ENCODE peak calls at places on chromosomes 4 and X, in five cellular contexts. Z, V, O, E and J are unnamed samples.

GRCh38 chr4:73224886-73225285 is 33.7 kb downstream of the ANKRD17 start:
- DNase-seq in O (no peak), Z (no peak), E (no peak), V (no peak), J (no peak)

GRCh38 chrX:97524997-97525396 is 641.3 kb downstream of the RPA4 start:
- DNase-seq in E (no peak), V (no peak), O (no peak), Z (peak; percentile 59), J (peak; percentile 42)

GRCh38 chr4:139247241-139247640 is 32.8 kb downstream of the MGARP start:
- DNase-seq in Z (peak; percentile 64), V (no peak), O (no peak), E (no peak), J (peak; percentile 71)

GRCh38 chrX:132041016-132041415 is 17.9 kb downstream of the STK26 start:
- DNase-seq in O (no peak), E (no peak), Z (peak; percentile 58), V (no peak), J (no peak)

GRCh38 chr4:82898322-82899243 is 2.0 kb upstream of the THAP9 start:
- DNase-seq in E (no peak), O (peak; percentile 23), Z (peak; percentile 83), V (no peak), J (peak; percentile 85)

GRCh38 chrX:34377645-34378044 is 245.5 kb upstream of the FAM47A start:
- DNase-seq in V (no peak), Z (no peak), E (no peak), O (no peak), J (no peak)

GRCh38 chr4:68865760-68866159 is 50.0 kb downstream of the UGT2B10 start:
- DNase-seq in E (no peak), Z (no peak), V (no peak), O (no peak), J (no peak)

GRCh38 chrX:72009731-72010130 is 99.1 kb downstream of the NHSL2 start:
- DNase-seq in Z (no peak), E (no peak), V (no peak), O (no peak), J (no peak)

GRCh38 chr4:1752284-1753041 is 31.1 kb downstream of the TACC3 start:
- DNase-seq in E (no peak), O (peak; percentile 70), V (peak; percentile 13), Z (no peak), J (no peak)

GRCh38 chr4:152935661-152936445 is at the start of gene FHDC1:
- DNase-seq in Z (peak; percentile 36), O (peak; percentile 72), E (no peak), V (no peak), J (peak; percentile 38)

GRCh38 chr4:36004231-36004851 is 240.0 kb downstream of the ARAP2 start:
- DNase-seq in Z (no peak), E (no peak), O (no peak), V (no peak), J (no peak)

GRCh38 chr4:140256941-140257340 is 103.0 kb upstream of the MAML3 start:
- DNase-seq in O (no peak), V (no peak), E (no peak), Z (peak; percentile 52), J (peak; percentile 85)

GRCh38 chr4:90951037-90951436 is 823.8 kb downstream of the CCSER1 start:
- DNase-seq in V (no peak), E (no peak), O (peak; percentile 73), Z (peak; percentile 76), J (no peak)

GRCh38 chrX:100995469-100995868 is 26.0 kb downstream of the ARL13A start:
- DNase-seq in O (no peak), Z (peak; percentile 93), V (peak; percentile 1), E (no peak), J (peak; percentile 88)

GRCh38 chrX:121987163-121987562 is 939.8 kb downstream of the GLUD2 start:
- DNase-seq in O (no peak), E (no peak), V (no peak), Z (no peak), J (peak; percentile 28)

GRCh38 chr4:122838034-122838433 is 11.4 kb downstream of the FGF2 start:
- DNase-seq in V (no peak), O (no peak), Z (no peak), E (no peak), J (no peak)

GRCh38 chrX:150913511-150913910 is 15.0 kb upstream of the CD99L2 start:
- DNase-seq in V (no peak), E (no peak), O (no peak), Z (peak; percentile 23), J (peak; percentile 35)

GRCh38 chr4:108527729-108528128 is 92.6 kb upstream of the RPL34 start:
- DNase-seq in Z (no peak), E (no peak), O (no peak), V (no peak), J (no peak)

GRCh38 chrX:23331701-23332100 is 2.9 kb upstream of the PTCHD1 start:
- DNase-seq in Z (no peak), E (no peak), O (no peak), V (no peak), J (no peak)

GRCh38 chr4:110091426-110091825 is 107.0 kb downstream of the ELOVL6 start:
- DNase-seq in V (no peak), E (no peak), O (no peak), Z (peak; percentile 52), J (peak; percentile 86)

GRCh38 chrX:45445745-45446412 is 245.2 kb upstream of the DIPK2B start:
- DNase-seq in Z (peak; percentile 94), E (no peak), O (no peak), V (no peak), J (peak; percentile 79)

GRCh38 chrX:46582964-46583363 is 9.4 kb downstream of the CHST7 start:
- DNase-seq in Z (peak; percentile 86), V (no peak), O (no peak), E (no peak), J (peak; percentile 83)

GRCh38 chrX:989959-990510 is 222.4 kb downstream of the CRLF2 start:
- DNase-seq in E (no peak), V (peak; percentile 2), Z (peak; percentile 82), O (no peak), J (peak; percentile 99)

GRCh38 chr4:46844325-46844917 is 64.6 kb downstream of the COX7B2 start:
- DNase-seq in E (no peak), O (peak; percentile 30), V (no peak), Z (peak; percentile 55), J (peak; percentile 52)

GRCh38 chrX:153933751-153934472 is 925 bp downstream of the NAA10 start:
- DNase-seq in E (no peak), Z (peak; percentile 67), V (no peak), O (no peak), J (peak; percentile 54)

GRCh38 chr4:90318208-90318607 is 191.0 kb downstream of the CCSER1 start:
- DNase-seq in V (no peak), Z (peak; percentile 83), O (no peak), E (no peak), J (peak; percentile 32)

GRCh38 chr4:3291411-3291968 is 1.3 kb upstream of the RGS12 start:
- DNase-seq in O (no peak), E (no peak), Z (no peak), V (no peak), J (no peak)

GRCh38 chr4:8848507-8849265 is 23.0 kb downstream of the HMX1 start:
- DNase-seq in V (no peak), O (no peak), Z (no peak), E (no peak), J (no peak)

GRCh38 chr4:1172971-1173757 is 781 bp upstream of the SPON2 start:
- DNase-seq in E (no peak), V (no peak), Z (no peak), O (no peak), J (peak; percentile 37)

GRCh38 chrX:126030021-126030420 is 136.1 kb downstream of the DCAF12L2 start:
- DNase-seq in O (no peak), E (no peak), Z (no peak), V (no peak), J (no peak)

GRCh38 chr4:112029642-112030235 is 115.5 kb upstream of the FAM241A start:
- DNase-seq in Z (peak; percentile 6), V (no peak), E (no peak), O (no peak), J (peak; percentile 14)

GRCh38 chr4:154082760-154083530 is 294.1 kb upstream of the SFRP2 start:
- DNase-seq in E (no peak), Z (peak; percentile 87), V (no peak), O (no peak), J (no peak)

GRCh38 chr4:61373901-61374611 is 173.9 kb downstream of the ADGRL3 start:
- DNase-seq in V (no peak), E (no peak), O (no peak), Z (no peak), J (peak; percentile 4)

GRCh38 chr4:77152421-77152820 is 4.6 kb upstream of the CCNG2 start:
- DNase-seq in O (peak; percentile 87), E (no peak), Z (no peak), V (no peak), J (no peak)

GRCh38 chrX:119427024-119427794 is 28.1 kb downstream of the SLC25A43 start:
- DNase-seq in Z (peak; percentile 80), O (no peak), V (no peak), E (no peak), J (peak; percentile 41)

GRCh38 chr4:93791570-93792195 is 36.9 kb upstream of the ATOH1 start:
- DNase-seq in V (no peak), E (no peak), O (peak; percentile 61), Z (peak; percentile 36), J (peak; percentile 42)

GRCh38 chr4:173420324-173420752 is 21.4 kb upstream of the SCRG1 start:
- DNase-seq in Z (peak; percentile 28), O (peak; percentile 25), E (no peak), V (no peak), J (peak; percentile 19)